ENCODE peak calls at places on chromosomes 11 and 22, in four cellular contexts. One of them, this sample, is unnamed.

GRCh38 chr22:46007848-46008261 is 30.9 kb upstream of the WNT7B start:
- DNase-seq in activated CD4-positive, alpha-beta T cell treated with anti-CD3 and anti-CD28 coated beads, Interleukin-2, amount 50 U/mL, for 4 hours: no peak
- DNase-seq in frontal cortex: peak
- DNase-seq in left lobe of liver: no peak
- DNase-seq in this sample: no peak

GRCh38 chr22:41197046-41197807 is 7.9 kb upstream of the L3MBTL2 start:
- DNase-seq in activated CD4-positive, alpha-beta T cell treated with anti-CD3 and anti-CD28 coated beads, Interleukin-2, amount 50 U/mL, for 4 hours: peak
- DNase-seq in frontal cortex: peak
- DNase-seq in left lobe of liver: peak
- DNase-seq in this sample: peak

GRCh38 chr11:14373941-14374646 is 15.1 kb upstream of the RRAS2 start:
- DNase-seq in frontal cortex: no peak
- DNase-seq in left lobe of liver: peak
- DNase-seq in activated CD4-positive, alpha-beta T cell treated with anti-CD3 and anti-CD28 coated beads, Interleukin-2, amount 50 U/mL, for 4 hours: no peak
- DNase-seq in this sample: no peak

GRCh38 chr11:129815596-129816461 is at the start of gene TMEM45B:
- DNase-seq in activated CD4-positive, alpha-beta T cell treated with anti-CD3 and anti-CD28 coated beads, Interleukin-2, amount 50 U/mL, for 4 hours: peak
- DNase-seq in frontal cortex: no peak
- DNase-seq in left lobe of liver: peak
- DNase-seq in this sample: peak

GRCh38 chr22:47218671-47219070 is 456.2 kb downstream of the TBC1D22A start:
- DNase-seq in activated CD4-positive, alpha-beta T cell treated with anti-CD3 and anti-CD28 coated beads, Interleukin-2, amount 50 U/mL, for 4 hours: no peak
- DNase-seq in left lobe of liver: peak
- DNase-seq in frontal cortex: no peak
- DNase-seq in this sample: no peak

GRCh38 chr11:7186190-7186589 is 65.5 kb upstream of the SYT9 start:
- DNase-seq in activated CD4-positive, alpha-beta T cell treated with anti-CD3 and anti-CD28 coated beads, Interleukin-2, amount 50 U/mL, for 4 hours: no peak
- DNase-seq in frontal cortex: no peak
- DNase-seq in left lobe of liver: no peak
- DNase-seq in this sample: no peak

GRCh38 chr11:128501576-128502549 is 85.5 kb downstream of the ETS1 start:
- DNase-seq in left lobe of liver: no peak
- DNase-seq in frontal cortex: no peak
- DNase-seq in activated CD4-positive, alpha-beta T cell treated with anti-CD3 and anti-CD28 coated beads, Interleukin-2, amount 50 U/mL, for 4 hours: no peak
- DNase-seq in this sample: no peak

GRCh38 chr22:39431821-39432251 is 25.0 kb upstream of the MGAT3 start:
- DNase-seq in frontal cortex: no peak
- DNase-seq in activated CD4-positive, alpha-beta T cell treated with anti-CD3 and anti-CD28 coated beads, Interleukin-2, amount 50 U/mL, for 4 hours: no peak
- DNase-seq in left lobe of liver: no peak
- DNase-seq in this sample: no peak

GRCh38 chr11:13118194-13118593 is 109.1 kb downstream of the RASSF10 start:
- DNase-seq in activated CD4-positive, alpha-beta T cell treated with anti-CD3 and anti-CD28 coated beads, Interleukin-2, amount 50 U/mL, for 4 hours: no peak
- DNase-seq in frontal cortex: no peak
- DNase-seq in left lobe of liver: no peak
- DNase-seq in this sample: no peak

GRCh38 chr11:8309311-8309710 is 45.6 kb upstream of the LMO1 start:
- DNase-seq in frontal cortex: no peak
- DNase-seq in left lobe of liver: no peak
- DNase-seq in activated CD4-positive, alpha-beta T cell treated with anti-CD3 and anti-CD28 coated beads, Interleukin-2, amount 50 U/mL, for 4 hours: no peak
- DNase-seq in this sample: no peak

GRCh38 chr11:47977651-47978050 is 2.7 kb upstream of the PTPRJ start:
- DNase-seq in left lobe of liver: peak
- DNase-seq in activated CD4-positive, alpha-beta T cell treated with anti-CD3 and anti-CD28 coated beads, Interleukin-2, amount 50 U/mL, for 4 hours: no peak
- DNase-seq in frontal cortex: no peak
- DNase-seq in this sample: no peak

GRCh38 chr11:6882747-6883146 is 6.3 kb downstream of the OR10A4 start:
- DNase-seq in frontal cortex: no peak
- DNase-seq in activated CD4-positive, alpha-beta T cell treated with anti-CD3 and anti-CD28 coated beads, Interleukin-2, amount 50 U/mL, for 4 hours: no peak
- DNase-seq in left lobe of liver: no peak
- DNase-seq in this sample: no peak

GRCh38 chr11:111846063-111846462 is 25.3 kb downstream of the ALG9 start:
- DNase-seq in left lobe of liver: no peak
- DNase-seq in frontal cortex: no peak
- DNase-seq in activated CD4-positive, alpha-beta T cell treated with anti-CD3 and anti-CD28 coated beads, Interleukin-2, amount 50 U/mL, for 4 hours: no peak
- DNase-seq in this sample: no peak

GRCh38 chr11:59680287-59681154 is 11.7 kb upstream of the PATL1 start:
- DNase-seq in left lobe of liver: peak
- DNase-seq in activated CD4-positive, alpha-beta T cell treated with anti-CD3 and anti-CD28 coated beads, Interleukin-2, amount 50 U/mL, for 4 hours: peak
- DNase-seq in frontal cortex: peak
- DNase-seq in this sample: peak

GRCh38 chr11:86099727-86100320 is 30.9 kb upstream of the PICALM start:
- DNase-seq in left lobe of liver: no peak
- DNase-seq in activated CD4-positive, alpha-beta T cell treated with anti-CD3 and anti-CD28 coated beads, Interleukin-2, amount 50 U/mL, for 4 hours: no peak
- DNase-seq in frontal cortex: no peak
- DNase-seq in this sample: no peak

GRCh38 chr22:30422481-30423295 is 2.9 kb upstream of the MTFP1 start:
- DNase-seq in frontal cortex: peak
- DNase-seq in activated CD4-positive, alpha-beta T cell treated with anti-CD3 and anti-CD28 coated beads, Interleukin-2, amount 50 U/mL, for 4 hours: peak
- DNase-seq in left lobe of liver: peak
- DNase-seq in this sample: peak

GRCh38 chr11:72904016-72904415 is 89.8 kb downstream of the ATG16L2 start:
- DNase-seq in frontal cortex: no peak
- DNase-seq in left lobe of liver: no peak
- DNase-seq in activated CD4-positive, alpha-beta T cell treated with anti-CD3 and anti-CD28 coated beads, Interleukin-2, amount 50 U/mL, for 4 hours: no peak
- DNase-seq in this sample: no peak

GRCh38 chr22:38144025-38144405 is 33.5 kb upstream of the BAIAP2L2 start:
- DNase-seq in frontal cortex: no peak
- DNase-seq in activated CD4-positive, alpha-beta T cell treated with anti-CD3 and anti-CD28 coated beads, Interleukin-2, amount 50 U/mL, for 4 hours: no peak
- DNase-seq in left lobe of liver: no peak
- DNase-seq in this sample: peak

GRCh38 chr11:64638829-64639228 is 47.8 kb downstream of the SLC22A12 start:
- DNase-seq in frontal cortex: no peak
- DNase-seq in left lobe of liver: no peak
- DNase-seq in activated CD4-positive, alpha-beta T cell treated with anti-CD3 and anti-CD28 coated beads, Interleukin-2, amount 50 U/mL, for 4 hours: no peak
- DNase-seq in this sample: no peak

GRCh38 chr11:133619973-133620372 is 87.7 kb upstream of the OPCML start:
- DNase-seq in activated CD4-positive, alpha-beta T cell treated with anti-CD3 and anti-CD28 coated beads, Interleukin-2, amount 50 U/mL, for 4 hours: no peak
- DNase-seq in left lobe of liver: no peak
- DNase-seq in frontal cortex: peak
- DNase-seq in this sample: no peak

GRCh38 chr11:4665424-4665823 is 21.6 kb downstream of the OR51E1 start:
- DNase-seq in activated CD4-positive, alpha-beta T cell treated with anti-CD3 and anti-CD28 coated beads, Interleukin-2, amount 50 U/mL, for 4 hours: no peak
- DNase-seq in frontal cortex: no peak
- DNase-seq in left lobe of liver: no peak
- DNase-seq in this sample: no peak

GRCh38 chr22:19753090-19753842 is 7.3 kb upstream of the TBX1 start:
- DNase-seq in left lobe of liver: no peak
- DNase-seq in activated CD4-positive, alpha-beta T cell treated with anti-CD3 and anti-CD28 coated beads, Interleukin-2, amount 50 U/mL, for 4 hours: no peak
- DNase-seq in frontal cortex: no peak
- DNase-seq in this sample: no peak

GRCh38 chr22:22371031-22371541 is 126.5 kb downstream of the VPREB1 start:
- DNase-seq in frontal cortex: no peak
- DNase-seq in left lobe of liver: peak
- DNase-seq in activated CD4-positive, alpha-beta T cell treated with anti-CD3 and anti-CD28 coated beads, Interleukin-2, amount 50 U/mL, for 4 hours: no peak
- DNase-seq in this sample: no peak

GRCh38 chr11:103326070-103326794 is 217.0 kb downstream of the DYNC2H1 start:
- DNase-seq in activated CD4-positive, alpha-beta T cell treated with anti-CD3 and anti-CD28 coated beads, Interleukin-2, amount 50 U/mL, for 4 hours: no peak
- DNase-seq in frontal cortex: peak
- DNase-seq in left lobe of liver: peak
- DNase-seq in this sample: peak